ENCODE peak calls at places on chromosomes 5 and 9, in seven cellular contexts. J is bronchial epithelial cell, G is cardiac fibroblast, B is AG09309, A is cardiac muscle cell, L is tibial artery, R is foreskin fibroblast. U is an unnamed sample.

GRCh38 chr9:118009585-118009984 is 305.4 kb downstream of the TLR4 start:
- DNase-seq in J (peak), G (no peak), B (no peak), A (no peak), L (no peak), R (no peak), U (no peak)

GRCh38 chr9:102841376-102841775 is 153.8 kb upstream of the CYLC2 start:
- DNase-seq in J (no peak), G (no peak), B (no peak), A (no peak), L (no peak), R (no peak), U (no peak)

GRCh38 chr5:136629125-136629790 is 263.9 kb upstream of the TRPC7 start:
- DNase-seq in J (no peak), G (no peak), B (no peak), A (no peak), L (no peak), R (no peak), U (no peak)

GRCh38 chr5:86875539-86875938 is 257.8 kb downstream of the COX7C start:
- DNase-seq in J (no peak), G (no peak), B (no peak), A (no peak), L (no peak), R (no peak), U (no peak)

GRCh38 chr5:152274206-152274605 is 130.9 kb downstream of the NMUR2 start:
- DNase-seq in J (peak), G (no peak), B (no peak), A (no peak), L (no peak), R (no peak), U (no peak)

GRCh38 chr5:40842351-40842750 is 1.2 kb downstream of the CARD6 start:
- DNase-seq in J (peak), G (peak), B (no peak), A (no peak), L (no peak), R (peak), U (no peak)

GRCh38 chr9:131959887-131960286 is 119.8 kb downstream of the MED27 start:
- DNase-seq in J (no peak), G (no peak), B (no peak), A (no peak), L (no peak), R (no peak), U (no peak)

GRCh38 chr5:172180936-172181335 is 7.1 kb downstream of the STK10 start:
- DNase-seq in J (no peak), G (no peak), B (no peak), A (no peak), L (no peak), R (no peak), U (no peak)

GRCh38 chr9:76512826-76513225 is 53.8 kb downstream of the GCNT1 start:
- DNase-seq in J (peak), G (peak), B (no peak), A (peak), L (no peak), R (peak), U (no peak)

GRCh38 chr5:123452401-123452800 is 29.2 kb upstream of the CEP120 start:
- DNase-seq in J (no peak), G (no peak), B (no peak), A (no peak), L (no peak), R (no peak), U (no peak)

GRCh38 chr5:127074466-127074865 is 1.2 kb upstream of the C5orf63 start:
- DNase-seq in J (no peak), G (no peak), B (no peak), A (no peak), L (no peak), R (no peak), U (no peak)

GRCh38 chr9:88236531-88237453 is 98.5 kb upstream of the SPATA31C2 start:
- DNase-seq in J (no peak), G (peak), B (no peak), A (peak), L (peak), R (no peak), U (no peak)

GRCh38 chr9:126304207-126304945 is 22.3 kb upstream of the MVB12B start:
- DNase-seq in J (peak), G (no peak), B (no peak), A (no peak), L (no peak), R (no peak), U (no peak)

GRCh38 chr9:2027761-2028160 is 12.6 kb downstream of the SMARCA2 start:
- DNase-seq in J (no peak), G (no peak), B (no peak), A (no peak), L (no peak), R (no peak), U (no peak)

GRCh38 chr5:44364097-44364496 is 25.1 kb downstream of the FGF10 start:
- DNase-seq in J (no peak), G (no peak), B (no peak), A (no peak), L (no peak), R (no peak), U (no peak)

GRCh38 chr5:163473613-163474243 is 13.3 kb downstream of the HMMR start:
- DNase-seq in J (peak), G (peak), B (no peak), A (peak), L (no peak), R (no peak), U (no peak)

GRCh38 chr5:73188764-73189521 is 15.9 kb downstream of the TMEM174 start:
- DNase-seq in J (no peak), G (no peak), B (no peak), A (no peak), L (no peak), R (no peak), U (no peak)

GRCh38 chr5:80963966-80964481 is 3.9 kb downstream of the RASGRF2 start:
- DNase-seq in J (no peak), G (peak), B (no peak), A (no peak), L (no peak), R (peak), U (no peak)

GRCh38 chr5:7927466-7928375 is 58.8 kb downstream of the MTRR start:
- DNase-seq in J (peak), G (peak), B (peak), A (peak), L (no peak), R (peak), U (no peak)

GRCh38 chr9:108953983-108954574 is 19.9 kb downstream of the ABITRAM start:
- DNase-seq in J (peak), G (peak), B (peak), A (peak), L (no peak), R (peak), U (no peak)

GRCh38 chr9:88476491-88477271 is 58.3 kb upstream of the NXNL2 start:
- DNase-seq in J (no peak), G (peak), B (peak), A (no peak), L (no peak), R (peak), U (no peak)

GRCh38 chr9:13759624-13760023 is 480.1 kb upstream of the MPDZ start:
- DNase-seq in J (no peak), G (no peak), B (no peak), A (no peak), L (no peak), R (no peak), U (no peak)

GRCh38 chr5:2887401-2888348 is 136.2 kb upstream of the IRX2 start:
- DNase-seq in J (no peak), G (no peak), B (no peak), A (no peak), L (peak), R (no peak), U (no peak)

GRCh38 chr5:2888520-2889060 is 137.1 kb upstream of the IRX2 start:
- DNase-seq in J (no peak), G (no peak), B (no peak), A (no peak), L (no peak), R (no peak), U (no peak)

GRCh38 chr5:2886531-2886930 is 135.1 kb upstream of the IRX2 start:
- DNase-seq in J (no peak), G (no peak), B (no peak), A (no peak), L (no peak), R (no peak), U (no peak)

GRCh38 chr5:2879701-2880100 is 128.2 kb upstream of the IRX2 start:
- DNase-seq in J (no peak), G (no peak), B (no peak), A (no peak), L (no peak), R (no peak), U (no peak)

GRCh38 chr5:2883771-2884170 is 132.3 kb upstream of the IRX2 start:
- DNase-seq in J (no peak), G (no peak), B (no peak), A (no peak), L (peak), R (no peak), U (no peak)
- H3K4me3 ChIP-seq in J (no peak), G (no peak), B (no peak), A (no peak), L (no peak), R (no peak), U (no peak)

DNA sequence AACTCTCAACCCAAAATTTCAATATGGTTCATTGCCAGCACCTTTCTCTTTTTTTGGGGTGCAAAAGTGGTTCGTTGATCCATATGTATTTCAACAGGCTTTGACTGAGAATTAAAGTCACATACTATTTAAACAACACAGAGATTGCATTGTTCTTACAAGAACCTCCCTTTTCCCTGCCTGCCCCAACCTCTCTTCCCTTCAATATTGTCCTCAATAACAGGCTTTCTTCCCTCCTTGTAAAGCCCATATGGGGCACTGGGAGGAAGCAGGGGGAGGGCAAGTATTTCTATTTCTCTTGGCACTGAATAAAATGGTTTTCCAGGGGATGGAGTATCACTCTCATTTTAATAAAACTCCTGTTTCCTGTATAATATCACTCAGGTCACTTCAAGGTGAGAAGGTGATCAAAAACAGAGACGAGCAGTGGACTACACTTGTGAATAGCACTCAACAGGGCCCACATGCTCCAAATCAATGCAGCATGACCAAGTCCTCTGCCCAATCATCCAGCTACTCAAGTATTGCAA is 65.1 kb downstream of the EFNA5 start:
- DNase-seq in J (no peak), G (no peak), B (no peak), A (no peak), L (no peak), R (no peak), U (no peak)
- H3K4me3 ChIP-seq in J (no peak), G (no peak), B (no peak), A (no peak), L (no peak), R (no peak), U (no peak)

DNA sequence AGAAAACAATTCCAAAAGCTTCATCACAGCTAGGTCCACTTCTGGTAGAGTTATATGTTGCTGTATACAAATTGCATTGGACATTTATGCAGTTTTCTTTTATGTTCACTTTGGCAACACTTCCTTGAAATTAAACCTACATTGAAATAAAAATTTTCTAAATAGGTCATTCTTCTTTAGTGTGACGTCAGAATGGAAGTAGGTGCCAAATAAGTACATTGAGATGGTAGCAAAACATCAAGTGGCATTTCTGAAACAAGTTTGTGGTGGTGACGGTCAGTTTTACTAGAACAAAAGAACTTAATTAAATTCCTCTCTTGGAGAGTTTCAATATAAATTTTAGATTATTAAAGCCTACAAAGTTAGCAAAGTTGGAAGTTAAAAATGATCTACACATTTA is 895.1 kb downstream of the CDH9 start:
- DNase-seq in J (no peak), G (no peak), B (no peak), A (no peak), L (no peak), R (no peak), U (no peak)
- H3K4me3 ChIP-seq in J (no peak), G (no peak), B (no peak), A (no peak), L (no peak), R (no peak), U (no peak)

GRCh38 chr9:6630502-6631206 is 14.9 kb downstream of the GLDC start:
- DNase-seq in J (no peak), G (no peak), B (no peak), A (no peak), L (no peak), R (no peak), U (no peak)
- H3K4me3 ChIP-seq in J (no peak), G (no peak), B (no peak), A (no peak), L (no peak), R (no peak), U (no peak)